ENCODE peak calls at places on chromosome 2, in seven cellular contexts. V, R, X, G, E, N and U are unnamed samples.

GRCh38 chr2:224436634-224437033 is 34.7 kb upstream of the FAM124B start:
- DNase-seq in G (no peak), R (no peak), X (no peak), E (no peak), V (no peak), N (peak), U (no peak)

GRCh38 chr2:72330673-72331072 is 183.0 kb upstream of the CYP26B1 start:
- DNase-seq in V (no peak), G (no peak), X (no peak), E (no peak), R (no peak), N (no peak), U (no peak)

GRCh38 chr2:1572638-1573037 is 159.4 kb downstream of the TPO start:
- DNase-seq in R (peak), X (no peak), E (no peak), V (peak), G (peak), N (peak), U (peak)

GRCh38 chr2:168119519-168120141 is 127.8 kb downstream of the STK39 start:
- DNase-seq in N (peak), E (peak), X (no peak), V (no peak), R (peak), G (peak), U (peak)

GRCh38 chr2:70086278-70086837 is 919 bp upstream of the PCBP1 start:
- DNase-seq in G (peak), V (peak), E (peak), X (peak), R (peak), N (peak), U (peak)

GRCh38 chr2:160928854-160929301 is 231.3 kb upstream of the TANK start:
- DNase-seq in X (no peak), G (no peak), V (no peak), E (no peak), R (peak), N (peak), U (peak)

GRCh38 chr2:177598321-177598922 is 205.8 kb downstream of the AGPS start:
- DNase-seq in N (peak), G (peak), E (no peak), X (peak), V (no peak), R (no peak), U (peak)

GRCh38 chr2:238636269-238637073 is 209.7 kb downstream of the ASB1 start:
- DNase-seq in X (no peak), E (peak), R (no peak), G (no peak), V (no peak), N (no peak), U (peak)

GRCh38 chr2:14634885-14635871 is 2.7 kb downstream of the LRATD1 start:
- DNase-seq in N (peak), E (no peak), R (peak), X (peak), G (peak), V (peak), U (peak)

GRCh38 chr2:112791019-112791418 is 6.7 kb upstream of the IL1A start:
- DNase-seq in R (no peak), G (no peak), N (no peak), X (no peak), E (no peak), V (no peak), U (no peak)

GRCh38 chr2:153101187-153101586 is 377.4 kb downstream of the RPRM start:
- DNase-seq in E (no peak), V (no peak), R (no peak), N (no peak), X (no peak), G (no peak), U (no peak)

GRCh38 chr2:150729495-150729955 is 242.1 kb upstream of the RND3 start:
- DNase-seq in R (no peak), V (no peak), X (no peak), E (no peak), N (no peak), G (no peak), U (peak)

GRCh38 chr2:238586931-238587775 is 160.4 kb downstream of the ASB1 start:
- DNase-seq in R (no peak), N (no peak), V (peak), E (no peak), G (no peak), X (no peak), U (no peak)

GRCh38 chr2:170313636-170314348 is 135.8 kb downstream of the MYO3B start:
- DNase-seq in N (no peak), G (no peak), E (no peak), X (no peak), R (no peak), V (no peak), U (peak)

GRCh38 chr2:107281637-107282036 is 395.7 kb upstream of the ST6GAL2 start:
- DNase-seq in E (no peak), V (no peak), G (no peak), N (peak), X (no peak), R (no peak), U (no peak)
- TF ChIP-seq CTCF in E (no peak), V (no peak), G (no peak), N (no peak), X (no peak), R (no peak), U (no peak)

GRCh38 chr2:218898109-218898878 is 17.6 kb downstream of the WNT10A start:
- DNase-seq in V (no peak), E (no peak), G (peak), R (peak), X (peak), N (peak), U (peak)

GRCh38 chr2:218895758-218896500 is 15.3 kb downstream of the WNT10A start:
- DNase-seq in E (no peak), R (no peak), V (no peak), N (no peak), X (no peak), G (no peak), U (no peak)

GRCh38 chr2:218899147-218899546 is 18.5 kb downstream of the WNT10A start:
- DNase-seq in V (no peak), R (no peak), N (no peak), G (no peak), E (no peak), X (no peak), U (no peak)

GRCh38 chr2:218896501-218897393 is 16.1 kb downstream of the WNT10A start:
- DNase-seq in R (no peak), V (no peak), G (no peak), X (no peak), E (no peak), N (no peak), U (no peak)

DNA sequence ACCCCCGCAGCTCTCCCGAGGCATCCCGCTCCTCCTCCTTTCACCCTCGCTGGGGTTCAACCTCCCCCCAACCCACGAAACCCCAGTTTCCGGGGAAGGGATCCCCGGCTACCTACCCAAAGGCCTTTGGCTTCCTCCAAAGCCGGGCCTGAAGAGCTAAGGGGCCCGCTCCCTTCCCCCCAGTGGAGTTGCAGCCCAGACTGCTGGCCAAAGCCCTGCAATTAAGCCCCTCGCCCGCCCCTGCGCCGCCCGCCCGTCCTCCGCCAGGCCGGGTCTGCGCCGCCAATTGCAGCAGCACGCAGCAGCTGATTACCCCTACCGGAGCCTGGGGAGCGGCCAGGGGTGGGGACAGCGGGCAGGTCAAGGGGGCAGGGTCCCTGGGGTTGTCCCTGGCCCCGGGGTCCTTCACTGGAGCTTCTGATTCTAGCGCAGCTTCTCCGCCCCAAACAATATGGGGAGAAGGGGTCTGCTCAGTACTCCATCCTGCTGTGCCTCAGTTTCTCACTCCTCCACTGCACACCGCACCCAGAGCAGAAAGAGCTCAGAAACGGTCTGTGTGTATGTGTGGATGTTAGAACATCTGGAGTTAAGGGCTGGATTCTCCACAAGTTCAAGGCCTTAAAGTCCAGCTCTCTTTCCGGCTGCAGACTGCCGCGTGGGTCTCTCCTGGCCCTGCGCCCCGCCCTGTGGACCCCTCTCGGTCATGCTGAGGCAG is 16.9 kb downstream of the WNT10A start:
- DNase-seq in V (no peak), N (no peak), R (no peak), X (no peak), G (no peak), E (no peak), U (no peak)
- H3K4me3 ChIP-seq in V (peak), N (no peak), R (no peak), X (no peak), G (no peak), E (no peak), U (no peak)

GRCh38 chr2:220533485-220533884 is 906.1 kb downstream of the SLC4A3 start:
- DNase-seq in N (peak), G (no peak), R (peak), X (no peak), V (no peak), E (no peak), U (peak)
- TF ChIP-seq CTCF in N (peak), G (no peak), R (peak), X (no peak), V (no peak), E (peak), U (peak)

GRCh38 chr2:197433770-197434438 is 924 bp downstream of the SF3B1 start:
- DNase-seq in E (no peak), X (no peak), V (no peak), R (no peak), N (no peak), G (no peak), U (peak)

GRCh38 chr2:197434541-197435513 is at the start of gene SF3B1:
- DNase-seq in R (peak), G (peak), N (peak), X (peak), V (peak), E (peak), U (peak)

GRCh38 chr2:197435598-197436435 is 989 bp upstream of the SF3B1 start:
- DNase-seq in V (no peak), R (no peak), E (no peak), G (no peak), N (no peak), X (no peak), U (no peak)

GRCh38 chr2:197427986-197428385 is 6.8 kb downstream of the SF3B1 start:
- DNase-seq in X (no peak), V (no peak), G (no peak), R (no peak), E (no peak), N (no peak), U (no peak)

GRCh38 chr2:197431858-197432257 is 3.0 kb downstream of the SF3B1 start:
- DNase-seq in R (no peak), X (no peak), V (no peak), N (no peak), E (no peak), G (no peak), U (no peak)
- H3K4me3 ChIP-seq in R (no peak), X (no peak), V (peak), N (no peak), E (no peak), G (no peak), U (no peak)

DNA sequence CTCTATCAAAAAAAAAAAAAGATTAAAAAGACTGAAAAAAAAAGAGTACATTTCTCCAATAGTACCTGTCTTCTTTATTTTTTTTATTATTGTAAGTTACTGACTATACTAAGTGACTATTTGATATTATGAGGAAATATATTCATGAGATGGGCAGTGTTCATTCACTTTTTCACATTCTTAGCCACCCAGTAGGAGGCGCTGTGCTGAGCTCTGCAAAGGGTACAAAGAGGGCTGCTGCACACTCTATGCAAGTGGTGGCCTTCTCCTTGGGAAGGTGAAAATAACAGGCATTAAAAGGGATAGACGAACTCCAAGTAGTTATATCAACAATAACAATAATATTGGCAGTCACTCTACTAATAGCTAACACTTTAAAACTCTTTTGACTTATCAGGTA is 1034.9 kb upstream of the FANCL start:
- DNase-seq in N (no peak), G (no peak), R (no peak), E (no peak), V (no peak), X (no peak), U (no peak)
- TF ChIP-seq CTCF in N (no peak), G (no peak), R (peak), E (no peak), V (no peak), X (no peak), U (no peak)

GRCh38 chr2:176066645-176067586 is 16.8 kb downstream of the EVX2 start:
- DNase-seq in R (no peak), G (no peak), E (no peak), V (no peak), N (no peak), X (no peak), U (no peak)
- H3K4me3 ChIP-seq in R (no peak), G (peak), E (no peak), V (peak), N (no peak), X (peak), U (no peak)

GRCh38 chr2:21040468-21041377 is 3.1 kb downstream of the APOB start:
- DNase-seq in X (no peak), G (no peak), N (no peak), V (no peak), E (no peak), R (no peak), U (no peak)
- TF ChIP-seq CTCF in X (no peak), G (no peak), N (no peak), V (no peak), E (no peak), R (no peak), U (no peak)

GRCh38 chr2:202249521-202249850 is 11.1 kb upstream of the SUMO1 start:
- DNase-seq in G (peak), N (no peak), V (no peak), E (no peak), R (no peak), X (no peak), U (no peak)
- H3K4me3 ChIP-seq in G (no peak), N (no peak), V (no peak), E (no peak), R (no peak), X (no peak), U (no peak)

GRCh38 chr2:129903586-129904425 is 75.7 kb upstream of the RAB6C start:
- DNase-seq in V (no peak), R (no peak), X (no peak), E (no peak), G (no peak), N (no peak), U (no peak)
- TF ChIP-seq CTCF in V (no peak), R (no peak), X (no peak), E (no peak), G (no peak), N (no peak), U (no peak)